ENCODE peak calls at places on chromosomes 4 and X, in eight cellular contexts. One of them, this sample, is unnamed.

GRCh38 chr4:8121236-8122015 is 37.2 kb downstream of the ABLIM2 start:
- DNase-seq in HCT116: no peak
- DNase-seq in upper lobe of right lung: no peak
- DNase-seq in GM12865: no peak
- DNase-seq in endodermal cell: no peak
- DNase-seq in mucosa of descending colon: no peak
- DNase-seq in mammary epithelial cell: no peak
- DNase-seq in naive thymus-derived CD4-positive, alpha-beta T cell: no peak
- DNase-seq in this sample: no peak

GRCh38 chrX:134753185-134754008 is 95.1 kb upstream of the PLAC1 start:
- DNase-seq in HCT116: no peak
- DNase-seq in upper lobe of right lung: no peak
- DNase-seq in GM12865: peak
- DNase-seq in endodermal cell: no peak
- DNase-seq in mucosa of descending colon: no peak
- DNase-seq in mammary epithelial cell: peak
- DNase-seq in naive thymus-derived CD4-positive, alpha-beta T cell: no peak
- DNase-seq in this sample: peak

GRCh38 chr4:62457356-62457755 is 1257.2 kb downstream of the ADGRL3 start:
- DNase-seq in HCT116: no peak
- DNase-seq in upper lobe of right lung: no peak
- DNase-seq in GM12865: no peak
- DNase-seq in endodermal cell: no peak
- DNase-seq in mucosa of descending colon: no peak
- DNase-seq in mammary epithelial cell: peak
- DNase-seq in naive thymus-derived CD4-positive, alpha-beta T cell: no peak
- DNase-seq in this sample: peak

GRCh38 chrX:38664285-38664684 is 102.9 kb downstream of the TSPAN7 start:
- DNase-seq in HCT116: peak
- DNase-seq in upper lobe of right lung: no peak
- DNase-seq in GM12865: peak
- DNase-seq in endodermal cell: peak
- DNase-seq in mucosa of descending colon: peak
- DNase-seq in mammary epithelial cell: peak
- DNase-seq in naive thymus-derived CD4-positive, alpha-beta T cell: no peak
- DNase-seq in this sample: peak

GRCh38 chr4:74266081-74266480 is 42.2 kb upstream of the EPGN start:
- DNase-seq in HCT116: no peak
- DNase-seq in upper lobe of right lung: no peak
- DNase-seq in GM12865: no peak
- DNase-seq in endodermal cell: no peak
- DNase-seq in mucosa of descending colon: no peak
- DNase-seq in mammary epithelial cell: no peak
- DNase-seq in naive thymus-derived CD4-positive, alpha-beta T cell: no peak
- DNase-seq in this sample: no peak

GRCh38 chr4:8331567-8331955 is 62.0 kb downstream of the HTRA3 start:
- DNase-seq in HCT116: no peak
- DNase-seq in upper lobe of right lung: peak
- DNase-seq in GM12865: no peak
- DNase-seq in endodermal cell: no peak
- DNase-seq in mucosa of descending colon: no peak
- DNase-seq in mammary epithelial cell: no peak
- DNase-seq in naive thymus-derived CD4-positive, alpha-beta T cell: no peak
- DNase-seq in this sample: no peak

GRCh38 chrX:1212532-1212931 is at the start of gene CRLF2:
- DNase-seq in HCT116: peak
- DNase-seq in upper lobe of right lung: no peak
- DNase-seq in GM12865: peak
- DNase-seq in endodermal cell: peak
- DNase-seq in mucosa of descending colon: no peak
- DNase-seq in mammary epithelial cell: peak
- DNase-seq in naive thymus-derived CD4-positive, alpha-beta T cell: no peak
- DNase-seq in this sample: peak

GRCh38 chrX:42944381-42944998 is 166.5 kb upstream of the PPP1R2C start:
- DNase-seq in HCT116: no peak
- DNase-seq in upper lobe of right lung: no peak
- DNase-seq in GM12865: peak
- DNase-seq in endodermal cell: no peak
- DNase-seq in mucosa of descending colon: no peak
- DNase-seq in mammary epithelial cell: no peak
- DNase-seq in naive thymus-derived CD4-positive, alpha-beta T cell: peak
- DNase-seq in this sample: no peak

GRCh38 chrX:47976254-47977151 is 27.3 kb downstream of the ZNF182 start:
- DNase-seq in HCT116: no peak
- DNase-seq in upper lobe of right lung: no peak
- DNase-seq in GM12865: no peak
- DNase-seq in endodermal cell: no peak
- DNase-seq in mucosa of descending colon: no peak
- DNase-seq in mammary epithelial cell: no peak
- DNase-seq in naive thymus-derived CD4-positive, alpha-beta T cell: no peak
- DNase-seq in this sample: no peak

GRCh38 chr4:183300660-183301059 is 19.4 kb downstream of the CLDN22 start:
- DNase-seq in HCT116: no peak
- DNase-seq in upper lobe of right lung: no peak
- DNase-seq in GM12865: no peak
- DNase-seq in endodermal cell: no peak
- DNase-seq in mucosa of descending colon: no peak
- DNase-seq in mammary epithelial cell: peak
- DNase-seq in naive thymus-derived CD4-positive, alpha-beta T cell: no peak
- DNase-seq in this sample: no peak

GRCh38 chr4:70979445-70980008 is 13.9 kb upstream of the DCK start:
- DNase-seq in HCT116: no peak
- DNase-seq in upper lobe of right lung: no peak
- DNase-seq in GM12865: peak
- DNase-seq in endodermal cell: no peak
- DNase-seq in mucosa of descending colon: no peak
- DNase-seq in mammary epithelial cell: no peak
- DNase-seq in naive thymus-derived CD4-positive, alpha-beta T cell: no peak
- DNase-seq in this sample: no peak

GRCh38 chr4:99630857-99631256 is 26.8 kb downstream of the C4orf54 start:
- DNase-seq in HCT116: no peak
- DNase-seq in upper lobe of right lung: no peak
- DNase-seq in GM12865: no peak
- DNase-seq in endodermal cell: no peak
- DNase-seq in mucosa of descending colon: no peak
- DNase-seq in mammary epithelial cell: no peak
- DNase-seq in naive thymus-derived CD4-positive, alpha-beta T cell: no peak
- DNase-seq in this sample: no peak

GRCh38 chr4:44916406-44916805 is 190.1 kb upstream of the GNPDA2 start:
- DNase-seq in HCT116: no peak
- DNase-seq in upper lobe of right lung: no peak
- DNase-seq in GM12865: peak
- DNase-seq in endodermal cell: no peak
- DNase-seq in mucosa of descending colon: no peak
- DNase-seq in mammary epithelial cell: peak
- DNase-seq in naive thymus-derived CD4-positive, alpha-beta T cell: no peak
- DNase-seq in this sample: peak

GRCh38 chrX:96591418-96591817 is 93.2 kb upstream of the DIAPH2 start:
- DNase-seq in HCT116: no peak
- DNase-seq in upper lobe of right lung: no peak
- DNase-seq in GM12865: no peak
- DNase-seq in endodermal cell: no peak
- DNase-seq in mucosa of descending colon: peak
- DNase-seq in mammary epithelial cell: no peak
- DNase-seq in naive thymus-derived CD4-positive, alpha-beta T cell: no peak
- DNase-seq in this sample: no peak

GRCh38 chr4:55363618-55364420 is 17.8 kb downstream of the SRD5A3 start:
- DNase-seq in HCT116: no peak
- DNase-seq in upper lobe of right lung: no peak
- DNase-seq in GM12865: no peak
- DNase-seq in endodermal cell: no peak
- DNase-seq in mucosa of descending colon: no peak
- DNase-seq in mammary epithelial cell: no peak
- DNase-seq in naive thymus-derived CD4-positive, alpha-beta T cell: no peak
- DNase-seq in this sample: no peak

GRCh38 chr4:137641554-137641953 is 109.3 kb upstream of the PCDH18 start:
- DNase-seq in HCT116: no peak
- DNase-seq in upper lobe of right lung: no peak
- DNase-seq in GM12865: no peak
- DNase-seq in endodermal cell: no peak
- DNase-seq in mucosa of descending colon: no peak
- DNase-seq in mammary epithelial cell: no peak
- DNase-seq in naive thymus-derived CD4-positive, alpha-beta T cell: no peak
- DNase-seq in this sample: peak

GRCh38 chr4:75512336-75513211 is 1.6 kb downstream of the RCHY1 start:
- DNase-seq in HCT116: no peak
- DNase-seq in upper lobe of right lung: no peak
- DNase-seq in GM12865: peak
- DNase-seq in endodermal cell: peak
- DNase-seq in mucosa of descending colon: peak
- DNase-seq in mammary epithelial cell: peak
- DNase-seq in naive thymus-derived CD4-positive, alpha-beta T cell: no peak
- DNase-seq in this sample: peak

GRCh38 chr4:118849867-118850812 is 14.2 kb upstream of the SEC24D start:
- DNase-seq in HCT116: no peak
- DNase-seq in upper lobe of right lung: no peak
- DNase-seq in GM12865: peak
- DNase-seq in endodermal cell: peak
- DNase-seq in mucosa of descending colon: peak
- DNase-seq in mammary epithelial cell: peak
- DNase-seq in naive thymus-derived CD4-positive, alpha-beta T cell: peak
- DNase-seq in this sample: peak

GRCh38 chr4:5330339-5330738 is 279.1 kb downstream of the STK32B start:
- DNase-seq in HCT116: no peak
- DNase-seq in upper lobe of right lung: no peak
- DNase-seq in GM12865: no peak
- DNase-seq in endodermal cell: no peak
- DNase-seq in mucosa of descending colon: no peak
- DNase-seq in mammary epithelial cell: no peak
- DNase-seq in naive thymus-derived CD4-positive, alpha-beta T cell: no peak
- DNase-seq in this sample: no peak

GRCh38 chrX:81291996-81292395 is 90.1 kb downstream of the SH3BGRL start:
- DNase-seq in HCT116: no peak
- DNase-seq in upper lobe of right lung: no peak
- DNase-seq in GM12865: no peak
- DNase-seq in endodermal cell: no peak
- DNase-seq in mucosa of descending colon: no peak
- DNase-seq in mammary epithelial cell: no peak
- DNase-seq in naive thymus-derived CD4-positive, alpha-beta T cell: no peak
- DNase-seq in this sample: no peak

GRCh38 chrX:81280148-81280547 is 78.2 kb downstream of the SH3BGRL start:
- DNase-seq in HCT116: no peak
- DNase-seq in upper lobe of right lung: no peak
- DNase-seq in GM12865: no peak
- DNase-seq in endodermal cell: peak
- DNase-seq in mucosa of descending colon: no peak
- DNase-seq in mammary epithelial cell: no peak
- DNase-seq in naive thymus-derived CD4-positive, alpha-beta T cell: no peak
- DNase-seq in this sample: peak

GRCh38 chrX:81286608-81287007 is 84.7 kb downstream of the SH3BGRL start:
- DNase-seq in HCT116: no peak
- DNase-seq in upper lobe of right lung: no peak
- DNase-seq in GM12865: no peak
- DNase-seq in endodermal cell: no peak
- DNase-seq in mucosa of descending colon: no peak
- DNase-seq in mammary epithelial cell: no peak
- DNase-seq in naive thymus-derived CD4-positive, alpha-beta T cell: no peak
- DNase-seq in this sample: no peak

GRCh38 chrX:81286075-81286474 is 84.2 kb downstream of the SH3BGRL start:
- DNase-seq in HCT116: no peak
- DNase-seq in upper lobe of right lung: no peak
- DNase-seq in GM12865: no peak
- DNase-seq in endodermal cell: no peak
- DNase-seq in mucosa of descending colon: no peak
- DNase-seq in mammary epithelial cell: no peak
- DNase-seq in naive thymus-derived CD4-positive, alpha-beta T cell: no peak
- DNase-seq in this sample: no peak
- H3K4me3 ChIP-seq in HCT116: no peak
- H3K4me3 ChIP-seq in upper lobe of right lung: no peak
- H3K4me3 ChIP-seq in GM12865: no peak
- H3K4me3 ChIP-seq in endodermal cell: no peak
- H3K4me3 ChIP-seq in mucosa of descending colon: no peak
- H3K4me3 ChIP-seq in mammary epithelial cell: no peak
- H3K4me3 ChIP-seq in naive thymus-derived CD4-positive, alpha-beta T cell: no peak
- H3K4me3 ChIP-seq in this sample: no peak

GRCh38 chr4:115780268-115780667 is 666.8 kb upstream of the NDST4 start:
- DNase-seq in HCT116: no peak
- DNase-seq in upper lobe of right lung: no peak
- DNase-seq in GM12865: no peak
- DNase-seq in endodermal cell: no peak
- DNase-seq in mucosa of descending colon: no peak
- DNase-seq in mammary epithelial cell: no peak
- DNase-seq in naive thymus-derived CD4-positive, alpha-beta T cell: no peak
- DNase-seq in this sample: no peak

GRCh38 chr4:115780835-115781234 is 667.4 kb upstream of the NDST4 start:
- DNase-seq in HCT116: no peak
- DNase-seq in upper lobe of right lung: no peak
- DNase-seq in GM12865: peak
- DNase-seq in endodermal cell: no peak
- DNase-seq in mucosa of descending colon: no peak
- DNase-seq in mammary epithelial cell: no peak
- DNase-seq in naive thymus-derived CD4-positive, alpha-beta T cell: no peak
- DNase-seq in this sample: no peak

DNA sequence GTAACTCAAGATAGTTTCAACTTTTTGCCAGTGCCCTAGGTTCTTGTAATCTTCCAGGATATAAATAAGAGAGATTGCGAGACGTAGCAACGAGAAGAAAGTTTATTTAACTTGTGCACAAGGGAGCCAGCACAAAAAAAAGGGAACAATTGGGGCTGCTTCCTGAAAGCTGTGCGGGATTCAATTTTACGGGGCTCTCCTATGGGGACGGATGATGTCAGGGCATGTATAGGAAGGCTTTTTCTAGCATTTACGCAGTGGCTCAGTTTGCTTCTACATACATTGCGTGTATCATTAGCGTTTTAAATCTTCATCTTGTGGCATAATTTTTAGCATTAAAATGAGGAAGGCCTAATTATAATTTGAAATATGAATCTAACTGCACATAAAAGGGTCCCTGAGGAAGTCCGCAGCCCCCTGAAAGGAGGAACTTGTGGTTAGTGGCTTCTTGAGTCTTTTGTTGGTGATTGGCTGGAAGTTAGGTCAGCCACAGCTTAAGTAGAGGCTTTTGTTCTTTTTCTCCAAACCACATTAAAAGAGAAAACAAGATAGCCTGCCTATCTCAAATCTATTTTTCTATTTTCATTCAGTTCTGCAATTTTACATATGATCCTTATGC is 668.2 kb upstream of the NDST4 start:
- DNase-seq in HCT116: no peak
- DNase-seq in upper lobe of right lung: no peak
- DNase-seq in GM12865: peak
- DNase-seq in endodermal cell: no peak
- DNase-seq in mucosa of descending colon: peak
- DNase-seq in mammary epithelial cell: no peak
- DNase-seq in naive thymus-derived CD4-positive, alpha-beta T cell: no peak
- DNase-seq in this sample: no peak
- H3K4me3 ChIP-seq in HCT116: no peak
- H3K4me3 ChIP-seq in upper lobe of right lung: no peak
- H3K4me3 ChIP-seq in GM12865: no peak
- H3K4me3 ChIP-seq in endodermal cell: no peak
- H3K4me3 ChIP-seq in mucosa of descending colon: no peak
- H3K4me3 ChIP-seq in mammary epithelial cell: no peak
- H3K4me3 ChIP-seq in naive thymus-derived CD4-positive, alpha-beta T cell: no peak
- H3K4me3 ChIP-seq in this sample: no peak

GRCh38 chrX:53563324-53563723 is 123.2 kb downstream of the HUWE1 start:
- DNase-seq in HCT116: no peak
- DNase-seq in upper lobe of right lung: no peak
- DNase-seq in GM12865: no peak
- DNase-seq in endodermal cell: no peak
- DNase-seq in mucosa of descending colon: no peak
- DNase-seq in mammary epithelial cell: no peak
- DNase-seq in naive thymus-derived CD4-positive, alpha-beta T cell: no peak
- DNase-seq in this sample: no peak
- H3K4me3 ChIP-seq in HCT116: no peak
- H3K4me3 ChIP-seq in upper lobe of right lung: no peak
- H3K4me3 ChIP-seq in GM12865: no peak
- H3K4me3 ChIP-seq in endodermal cell: no peak
- H3K4me3 ChIP-seq in mucosa of descending colon: no peak
- H3K4me3 ChIP-seq in mammary epithelial cell: no peak
- H3K4me3 ChIP-seq in naive thymus-derived CD4-positive, alpha-beta T cell: no peak
- H3K4me3 ChIP-seq in this sample: no peak

GRCh38 chrX:57906790-57907189 is 3.5 kb downstream of the ZXDA start:
- DNase-seq in HCT116: no peak
- DNase-seq in upper lobe of right lung: no peak
- DNase-seq in GM12865: no peak
- DNase-seq in endodermal cell: no peak
- DNase-seq in mucosa of descending colon: no peak
- DNase-seq in mammary epithelial cell: peak
- DNase-seq in naive thymus-derived CD4-positive, alpha-beta T cell: no peak
- DNase-seq in this sample: peak
- H3K4me3 ChIP-seq in HCT116: no peak
- H3K4me3 ChIP-seq in upper lobe of right lung: no peak
- H3K4me3 ChIP-seq in GM12865: no peak
- H3K4me3 ChIP-seq in endodermal cell: no peak
- H3K4me3 ChIP-seq in mucosa of descending colon: no peak
- H3K4me3 ChIP-seq in mammary epithelial cell: no peak
- H3K4me3 ChIP-seq in naive thymus-derived CD4-positive, alpha-beta T cell: no peak
- H3K4me3 ChIP-seq in this sample: no peak

This sample was measured in choroid plexus epithelial cell.